ENCODE peak calls at places on chromosomes 4 and X, in seven cellular contexts. One of them, this sample, is unnamed.

GRCh38 chr4:151567056-151567455 is 158.1 kb downstream of the FHIP1A start:
- DNase-seq in GM04504: no peak
- DNase-seq in fibroblast of pulmonary artery: no peak
- DNase-seq in stimulated activated naive CD4-positive, alpha-beta T cell: no peak
- DNase-seq in stimulated activated CD4-positive, alpha-beta T cell treated with anti-CD3 and anti-CD28 coated beads, Interleukin-15, amount 100 ng/mL, for 1 hour: no peak
- DNase-seq in activated T-cell treated with anti-CD3 and anti-CD28 coated beads, Interleukin-2, amount 50 U/mL, for 72 hours: no peak
- DNase-seq in fibroblast of lung: no peak
- DNase-seq in this sample: no peak

GRCh38 chrX:2401590-2402360 is 99.0 kb downstream of the DHRSX start:
- DNase-seq in GM04504: no peak
- DNase-seq in fibroblast of pulmonary artery: no peak
- DNase-seq in stimulated activated naive CD4-positive, alpha-beta T cell: no peak
- DNase-seq in stimulated activated CD4-positive, alpha-beta T cell treated with anti-CD3 and anti-CD28 coated beads, Interleukin-15, amount 100 ng/mL, for 1 hour: no peak
- DNase-seq in activated T-cell treated with anti-CD3 and anti-CD28 coated beads, Interleukin-2, amount 50 U/mL, for 72 hours: no peak
- DNase-seq in fibroblast of lung: peak
- DNase-seq in this sample: peak

GRCh38 chr4:76365636-76366035 is 55.3 kb downstream of the CCDC158 start:
- DNase-seq in GM04504: no peak
- DNase-seq in fibroblast of pulmonary artery: no peak
- DNase-seq in stimulated activated naive CD4-positive, alpha-beta T cell: no peak
- DNase-seq in stimulated activated CD4-positive, alpha-beta T cell treated with anti-CD3 and anti-CD28 coated beads, Interleukin-15, amount 100 ng/mL, for 1 hour: no peak
- DNase-seq in activated T-cell treated with anti-CD3 and anti-CD28 coated beads, Interleukin-2, amount 50 U/mL, for 72 hours: no peak
- DNase-seq in fibroblast of lung: peak
- DNase-seq in this sample: no peak

GRCh38 chr4:107561481-107561880 is 158.6 kb downstream of the PAPSS1 start:
- DNase-seq in GM04504: no peak
- DNase-seq in fibroblast of pulmonary artery: peak
- DNase-seq in stimulated activated naive CD4-positive, alpha-beta T cell: no peak
- DNase-seq in stimulated activated CD4-positive, alpha-beta T cell treated with anti-CD3 and anti-CD28 coated beads, Interleukin-15, amount 100 ng/mL, for 1 hour: no peak
- DNase-seq in activated T-cell treated with anti-CD3 and anti-CD28 coated beads, Interleukin-2, amount 50 U/mL, for 72 hours: no peak
- DNase-seq in fibroblast of lung: peak
- DNase-seq in this sample: no peak

GRCh38 chr4:52837716-52838558 is 24.2 kb upstream of the RASL11B start:
- DNase-seq in GM04504: peak
- DNase-seq in fibroblast of pulmonary artery: peak
- DNase-seq in stimulated activated naive CD4-positive, alpha-beta T cell: no peak
- DNase-seq in stimulated activated CD4-positive, alpha-beta T cell treated with anti-CD3 and anti-CD28 coated beads, Interleukin-15, amount 100 ng/mL, for 1 hour: no peak
- DNase-seq in activated T-cell treated with anti-CD3 and anti-CD28 coated beads, Interleukin-2, amount 50 U/mL, for 72 hours: no peak
- DNase-seq in fibroblast of lung: peak
- DNase-seq in this sample: peak

GRCh38 chrX:153819398-153820083 is 10.8 kb downstream of the PDZD4 start:
- DNase-seq in GM04504: no peak
- DNase-seq in fibroblast of pulmonary artery: no peak
- DNase-seq in stimulated activated naive CD4-positive, alpha-beta T cell: no peak
- DNase-seq in stimulated activated CD4-positive, alpha-beta T cell treated with anti-CD3 and anti-CD28 coated beads, Interleukin-15, amount 100 ng/mL, for 1 hour: no peak
- DNase-seq in activated T-cell treated with anti-CD3 and anti-CD28 coated beads, Interleukin-2, amount 50 U/mL, for 72 hours: no peak
- DNase-seq in fibroblast of lung: no peak
- DNase-seq in this sample: peak

GRCh38 chr4:104066533-104066932 is 346.7 kb upstream of the TACR3 start:
- DNase-seq in GM04504: no peak
- DNase-seq in fibroblast of pulmonary artery: no peak
- DNase-seq in stimulated activated naive CD4-positive, alpha-beta T cell: no peak
- DNase-seq in stimulated activated CD4-positive, alpha-beta T cell treated with anti-CD3 and anti-CD28 coated beads, Interleukin-15, amount 100 ng/mL, for 1 hour: no peak
- DNase-seq in activated T-cell treated with anti-CD3 and anti-CD28 coated beads, Interleukin-2, amount 50 U/mL, for 72 hours: no peak
- DNase-seq in fibroblast of lung: no peak
- DNase-seq in this sample: no peak

GRCh38 chrX:50903387-50904027 is 7.0 kb upstream of the BMP15 start:
- DNase-seq in GM04504: no peak
- DNase-seq in fibroblast of pulmonary artery: peak
- DNase-seq in stimulated activated naive CD4-positive, alpha-beta T cell: no peak
- DNase-seq in stimulated activated CD4-positive, alpha-beta T cell treated with anti-CD3 and anti-CD28 coated beads, Interleukin-15, amount 100 ng/mL, for 1 hour: no peak
- DNase-seq in activated T-cell treated with anti-CD3 and anti-CD28 coated beads, Interleukin-2, amount 50 U/mL, for 72 hours: peak
- DNase-seq in fibroblast of lung: peak
- DNase-seq in this sample: no peak

GRCh38 chr4:86338521-86338920 is 21.3 kb downstream of the MAPK10 start:
- DNase-seq in GM04504: no peak
- DNase-seq in fibroblast of pulmonary artery: peak
- DNase-seq in stimulated activated naive CD4-positive, alpha-beta T cell: no peak
- DNase-seq in stimulated activated CD4-positive, alpha-beta T cell treated with anti-CD3 and anti-CD28 coated beads, Interleukin-15, amount 100 ng/mL, for 1 hour: no peak
- DNase-seq in activated T-cell treated with anti-CD3 and anti-CD28 coated beads, Interleukin-2, amount 50 U/mL, for 72 hours: no peak
- DNase-seq in fibroblast of lung: peak
- DNase-seq in this sample: peak